ENCODE peak calls at places on chromosome 10, in four cellular contexts. W, V, D and O are unnamed samples.

GRCh38 chr10:14200645-14201534 is 129.8 kb downstream of the FRMD4A start:
- DNase-seq in W (no peak), V (peak; percentile 36), D (no peak), O (no peak)

GRCh38 chr10:51074238-51075028 is at the start of gene PRKG1:
- DNase-seq in W (no peak), V (no peak), D (no peak), O (peak; percentile 12)

GRCh38 chr10:101495324-101495925 is 92.6 kb downstream of the POLL start:
- DNase-seq in W (no peak), V (peak; percentile 47), D (no peak), O (no peak)

GRCh38 chr10:28558923-28559508 is 26.1 kb downstream of the WAC start:
- DNase-seq in W (no peak), V (no peak), D (peak; percentile 28), O (no peak)

GRCh38 chr10:4545077-4545476 is 280.9 kb upstream of the AKR1E2 start:
- DNase-seq in W (no peak), V (no peak), D (no peak), O (no peak)

GRCh38 chr10:10818082-10818481 is 199.6 kb upstream of the CELF2 start:
- DNase-seq in W (no peak), V (no peak), D (no peak), O (no peak)

GRCh38 chr10:132142396-132143161 is 44.2 kb upstream of the DPYSL4 start:
- DNase-seq in W (no peak), V (peak; percentile 31), D (no peak), O (peak; percentile 96)

GRCh38 chr10:88879754-88880286 is at the start of gene STAMBPL1:
- DNase-seq in W (peak; percentile 50), V (no peak), D (peak; percentile 88), O (peak; percentile 37)

GRCh38 chr10:129913021-129913695 is 50.9 kb downstream of the EBF3 start:
- DNase-seq in W (no peak), V (no peak), D (no peak), O (no peak)

GRCh38 chr10:108375691-108376090 is 1211.2 kb upstream of the SORCS1 start:
- DNase-seq in W (no peak), V (no peak), D (no peak), O (no peak)

GRCh38 chr10:78335691-78336401 is 302.2 kb downstream of the RPS24 start:
- DNase-seq in W (no peak), V (no peak), D (no peak), O (no peak)

GRCh38 chr10:25142465-25142864 is 32.3 kb upstream of the GPR158 start:
- DNase-seq in W (no peak), V (peak; percentile 9), D (no peak), O (no peak)

GRCh38 chr10:30784896-30785605 is 155.5 kb upstream of the LYZL2 start:
- DNase-seq in W (no peak), V (no peak), D (no peak), O (peak; percentile 49)
- TF ChIP-seq SPI1 in W (no peak), V (no peak), D (no peak), O (no peak)

GRCh38 chr10:76543655-76544054 is 1094.0 kb downstream of the KCNMA1 start:
- DNase-seq in W (no peak), V (no peak), D (no peak), O (no peak)
- TF ChIP-seq SPI1 in W (no peak), V (no peak), D (no peak), O (no peak)

DNA sequence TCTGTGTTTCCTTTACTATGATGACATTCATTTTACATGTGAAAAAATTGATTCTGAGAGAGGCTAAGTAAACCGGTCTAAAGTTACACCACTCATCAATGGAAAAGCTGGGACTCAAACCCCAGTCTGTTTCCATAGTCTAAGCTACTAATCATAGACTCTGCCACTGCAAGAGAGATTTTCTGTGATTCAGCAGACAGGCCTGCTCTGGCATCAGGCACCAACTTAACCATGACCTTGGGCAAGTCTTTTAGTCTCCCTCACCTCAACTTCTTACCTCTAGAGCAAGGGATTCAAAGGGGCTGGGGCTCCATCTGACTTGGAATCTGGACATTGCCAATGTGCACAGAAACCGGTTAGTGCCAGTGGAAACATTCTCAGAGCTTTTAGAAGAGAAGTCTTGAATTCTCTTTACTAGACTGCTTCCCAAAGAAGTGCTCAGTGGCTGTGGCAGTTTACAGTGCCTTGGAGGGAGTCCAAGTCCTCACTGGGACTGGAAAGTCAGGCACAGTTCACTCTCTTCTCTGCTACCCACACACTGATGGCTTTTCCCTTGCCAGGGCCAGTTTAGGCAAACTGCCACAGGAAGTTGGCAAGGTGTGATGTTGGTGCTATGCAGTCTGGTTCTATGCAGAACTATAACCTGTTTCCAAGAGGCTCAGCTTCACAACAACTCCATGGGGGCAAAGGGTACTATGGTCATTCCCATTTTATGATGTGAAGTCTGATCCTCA is 4.5 kb upstream of the BLNK start:
- DNase-seq in W (no peak), V (no peak), D (no peak), O (no peak)
- TF ChIP-seq SPI1 in W (no peak), V (no peak), D (no peak), O (no peak)

DNA sequence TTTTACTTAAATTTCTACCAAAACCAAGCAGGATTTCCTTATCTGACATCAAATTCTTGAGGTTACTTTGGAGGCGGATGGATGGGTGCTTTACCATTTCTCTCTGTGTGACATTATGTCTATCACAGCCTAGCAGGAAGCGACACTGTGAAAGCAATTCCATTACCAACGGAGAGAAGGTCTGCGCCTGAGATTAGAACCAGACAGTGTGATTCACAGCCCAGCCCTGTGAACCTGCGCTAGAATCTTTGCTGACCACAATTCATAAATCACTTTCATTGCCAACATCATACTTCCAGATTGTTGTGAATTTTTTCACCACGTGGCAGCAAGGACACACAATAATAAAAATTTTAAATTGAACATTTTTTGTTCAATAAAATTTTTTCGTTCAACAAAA is 126.5 kb downstream of the CUBN start:
- DNase-seq in W (no peak), V (peak; percentile 88), D (no peak), O (no peak)
- TF ChIP-seq SPI1 in W (no peak), V (no peak), D (no peak), O (no peak)